ENCODE peak calls at places on chromosomes 13 and 19, in eight cellular contexts. S, Y, T, W, K, X, V and Q are unnamed samples.
A peak's percentile ranks its signal among the peaks of the same experiment; 100 is the strongest.

GRCh38 chr19:38216785-38217746 is 7.0 kb downstream of the DPF1 start:
- DNase-seq in S (no peak), X (no peak), V (peak; percentile 78), K (no peak), Y (no peak), W (no peak), T (no peak), Q (no peak)

GRCh38 chr13:99432637-99433542 is 68.4 kb upstream of the TM9SF2 start:
- DNase-seq in S (peak; percentile 16), X (peak; percentile 75), K (peak; percentile 58), Y (peak; percentile 89), V (peak; percentile 69), T (peak; percentile 72), W (no peak), Q (peak; percentile 72)

GRCh38 chr19:50315773-50316448 is 13.3 kb downstream of the KCNC3 start:
- DNase-seq in V (peak; percentile 69), Y (peak; percentile 2), W (no peak), X (no peak), K (no peak), S (no peak), T (no peak), Q (no peak)

GRCh38 chr19:29003641-29004409 is 209.1 kb downstream of the UQCRFS1 start:
- DNase-seq in T (no peak), K (no peak), Y (peak; percentile 6), X (no peak), V (peak; percentile 50), S (no peak), W (no peak), Q (no peak)

GRCh38 chr13:39036212-39036611 is 1.7 kb downstream of the PROSER1 start:
- DNase-seq in K (peak; percentile 29), X (no peak), V (peak; percentile 72), Y (peak; percentile 13), T (no peak), W (no peak), S (no peak), Q (no peak)

GRCh38 chr19:22945560-22945959 is 57.4 kb downstream of the ZNF728 start:
- DNase-seq in K (peak; percentile 16), V (peak; percentile 1), Y (no peak), X (no peak), T (no peak), W (no peak), S (no peak), Q (no peak)

GRCh38 chr13:45909089-45909488 is 57.5 kb upstream of the SIAH3 start:
- DNase-seq in Y (no peak), V (no peak), T (no peak), S (no peak), K (no peak), W (no peak), X (no peak), Q (no peak)

GRCh38 chr13:99434258-99434788 is 66.9 kb upstream of the TM9SF2 start:
- DNase-seq in K (no peak), T (peak; percentile 77), W (no peak), V (no peak), S (no peak), Y (no peak), X (no peak), Q (peak; percentile 71)

GRCh38 chr13:65825039-65825438 is 1405.1 kb downstream of the PCDH9 start:
- DNase-seq in Y (peak; percentile 59), S (no peak), W (no peak), X (no peak), V (no peak), T (no peak), K (no peak), Q (no peak)

GRCh38 chr19:48858984-48859710 is 9.3 kb downstream of the PLEKHA4 start:
- DNase-seq in Y (no peak), K (no peak), W (no peak), X (peak; percentile 77), S (no peak), T (peak; percentile 74), V (peak; percentile 55), Q (peak; percentile 75)

GRCh38 chr13:89082623-89083022 is 1411.5 kb downstream of the SLITRK5 start:
- DNase-seq in S (no peak), K (no peak), Y (no peak), W (no peak), X (no peak), V (no peak), T (no peak), Q (no peak)

GRCh38 chr19:33231511-33231910 is 5.9 kb upstream of the SLC7A10 start:
- DNase-seq in S (no peak), Y (peak; percentile 57), V (no peak), T (no peak), K (peak; percentile 64), X (no peak), W (no peak), Q (no peak)

GRCh38 chr13:110592670-110593069 is 22.7 kb upstream of the NAXD start:
- DNase-seq in X (no peak), T (no peak), V (no peak), K (no peak), W (no peak), Y (no peak), S (no peak), Q (no peak)

GRCh38 chr13:66077286-66077685 is 1152.8 kb downstream of the PCDH9 start:
- DNase-seq in Y (no peak), W (no peak), X (no peak), V (no peak), K (no peak), S (no peak), T (no peak), Q (no peak)

GRCh38 chr19:22617614-22618325 is 16.4 kb upstream of the ZNF492 start:
- DNase-seq in S (peak; percentile 14), X (no peak), V (peak; percentile 79), W (no peak), Y (no peak), T (no peak), K (no peak), Q (no peak)